ENCODE peak calls at places on chromosome 17, in five cellular contexts. K is IMR-90, X is GM12891, Q is right lobe of liver, U is HCT116. O is an unnamed sample.

GRCh38 chr17:57135748-57136342 is 50.8 kb downstream of the AKAP1 start:
- DNase-seq in K (no peak), X (no peak), Q (no peak), U (no peak), O (no peak)

GRCh38 chr17:80513892-80514291 is 30.7 kb upstream of the RPTOR start:
- DNase-seq in K (peak), X (no peak), Q (no peak), U (no peak), O (peak)

GRCh38 chr17:80152057-80152831 is 5.3 kb upstream of the EIF4A3 start:
- DNase-seq in K (peak), X (no peak), Q (no peak), U (no peak), O (no peak)

GRCh38 chr17:82269138-82269881 is 4.2 kb downstream of the CSNK1D start:
- DNase-seq in K (no peak), X (no peak), Q (no peak), U (no peak), O (no peak)

GRCh38 chr17:77323413-77324171 is 182.8 kb downstream of the SEC14L1 start:
- DNase-seq in K (peak), X (no peak), Q (peak), U (no peak), O (no peak)

GRCh38 chr17:15945493-15946209 is 721 bp downstream of the ADORA2B start:
- DNase-seq in K (peak), X (no peak), Q (no peak), U (no peak), O (no peak)

GRCh38 chr17:58320163-58320558 is 8.4 kb downstream of the TSPOAP1 start:
- DNase-seq in K (no peak), X (no peak), Q (peak), U (no peak), O (no peak)

GRCh38 chr17:6677158-6677831 is 25.7 kb downstream of the C17orf100 start:
- DNase-seq in K (peak), X (peak), Q (no peak), U (no peak), O (peak)

GRCh38 chr17:17024778-17025300 is 17.4 kb upstream of the MPRIP start:
- DNase-seq in K (no peak), X (no peak), Q (peak), U (no peak), O (no peak)

GRCh38 chr17:39975801-39976200 is 4.8 kb upstream of the PSMD3 start:
- DNase-seq in K (no peak), X (no peak), Q (no peak), U (no peak), O (no peak)

GRCh38 chr17:35088647-35088910 is 25.1 kb upstream of the RFFL start:
- DNase-seq in K (no peak), X (no peak), Q (no peak), U (peak), O (no peak)

GRCh38 chr17:74566132-74566753 is 1.1 kb downstream of the CD300H start:
- DNase-seq in K (no peak), X (no peak), Q (no peak), U (peak), O (peak)

GRCh38 chr17:48993305-48993704 is 3.9 kb upstream of the IGF2BP1 start:
- DNase-seq in K (no peak), X (no peak), Q (no peak), U (no peak), O (no peak)

GRCh38 chr17:58576679-58577367 is 62.4 kb upstream of the MTMR4 start:
- DNase-seq in K (no peak), X (no peak), Q (no peak), U (no peak), O (no peak)

GRCh38 chr17:81392909-81393654 is 2.2 kb upstream of the BAHCC1 start:
- DNase-seq in K (no peak), X (no peak), Q (no peak), U (no peak), O (no peak)

GRCh38 chr17:47401100-47401499 is 77.3 kb downstream of the EFCAB13 start:
- DNase-seq in K (no peak), X (no peak), Q (no peak), U (no peak), O (no peak)

GRCh38 chr17:49557204-49558024 is 18.3 kb upstream of the NXPH3 start:
- DNase-seq in K (peak), X (no peak), Q (no peak), U (peak), O (no peak)

GRCh38 chr17:32523827-32524552 is 37.2 kb downstream of the CDK5R1 start:
- DNase-seq in K (no peak), X (no peak), Q (no peak), U (no peak), O (no peak)

GRCh38 chr17:77127735-77128361 is 12.9 kb upstream of the SEC14L1 start:
- DNase-seq in K (no peak), X (no peak), Q (peak), U (no peak), O (no peak)

GRCh38 chr17:55726440-55726839 is 3.8 kb upstream of the TMEM100 start:
- DNase-seq in K (peak), X (no peak), Q (peak), U (no peak), O (peak)

GRCh38 chr17:51741447-51741846 is 417.1 kb downstream of the CA10 start:
- DNase-seq in K (no peak), X (no peak), Q (no peak), U (no peak), O (no peak)

GRCh38 chr17:57899822-57900221 is 50.0 kb upstream of the MRPS23 start:
- DNase-seq in K (no peak), X (no peak), Q (no peak), U (no peak), O (no peak)

GRCh38 chr17:60269417-60269816 is 119.6 kb downstream of the CA4 start:
- DNase-seq in K (no peak), X (no peak), Q (no peak), U (no peak), O (no peak)

GRCh38 chr17:78417531-78417909 is 39.1 kb downstream of the PGS1 start:
- DNase-seq in K (no peak), X (no peak), Q (no peak), U (no peak), O (no peak)

GRCh38 chr17:10699861-10700260 is 2.5 kb downstream of the ADPRM start:
- DNase-seq in K (no peak), X (no peak), Q (no peak), U (no peak), O (no peak)

GRCh38 chr17:79950711-79951110 is 85.0 kb downstream of the TBC1D16 start:
- DNase-seq in K (no peak), X (no peak), Q (peak), U (no peak), O (no peak)

GRCh38 chr17:72566671-72567484 is 446.1 kb downstream of the SOX9 start:
- DNase-seq in K (no peak), X (no peak), Q (no peak), U (no peak), O (no peak)

GRCh38 chr17:81232616-81233241 is 6.1 kb downstream of the TEPSIN start:
- DNase-seq in K (no peak), X (no peak), Q (no peak), U (no peak), O (no peak)

GRCh38 chr17:11023639-11024479 is 186.0 kb upstream of the PIRT start:
- DNase-seq in K (no peak), X (no peak), Q (no peak), U (no peak), O (no peak)

GRCh38 chr17:30956764-30957374 is 14.0 kb upstream of the RNF135 start:
- DNase-seq in K (no peak), X (no peak), Q (no peak), U (no peak), O (no peak)

GRCh38 chr17:27268394-27269085 is 25.4 kb upstream of the WSB1 start:
- DNase-seq in K (no peak), X (no peak), Q (no peak), U (no peak), O (no peak)

GRCh38 chr17:75096082-75096625 is 8.4 kb downstream of the SLC16A5 start:
- DNase-seq in K (peak), X (no peak), Q (peak), U (peak), O (peak)

GRCh38 chr17:77320501-77321256 is 179.9 kb downstream of the SEC14L1 start:
- DNase-seq in K (no peak), X (no peak), Q (peak), U (no peak), O (no peak)

GRCh38 chr17:28599311-28600184 is 723 bp upstream of the SPAG5 start:
- DNase-seq in K (peak), X (peak), Q (peak), U (peak), O (peak)
- TF ChIP-seq POLR2A in K (peak), X (no peak), Q (peak), U (no peak), O (no peak)

GRCh38 chr17:18087610-18088491 is at the start of gene DRG2:
- DNase-seq in K (peak), X (peak), Q (peak), U (peak), O (peak)
- TF ChIP-seq POLR2A in K (peak), X (peak), Q (no peak), U (peak), O (peak)

GRCh38 chr17:33802349-33803272 is 452.5 kb upstream of the CCL2 start:
- DNase-seq in K (no peak), X (no peak), Q (no peak), U (no peak), O (no peak)
- TF ChIP-seq POLR2A in K (no peak), X (no peak), Q (no peak), U (no peak), O (no peak)

DNA sequence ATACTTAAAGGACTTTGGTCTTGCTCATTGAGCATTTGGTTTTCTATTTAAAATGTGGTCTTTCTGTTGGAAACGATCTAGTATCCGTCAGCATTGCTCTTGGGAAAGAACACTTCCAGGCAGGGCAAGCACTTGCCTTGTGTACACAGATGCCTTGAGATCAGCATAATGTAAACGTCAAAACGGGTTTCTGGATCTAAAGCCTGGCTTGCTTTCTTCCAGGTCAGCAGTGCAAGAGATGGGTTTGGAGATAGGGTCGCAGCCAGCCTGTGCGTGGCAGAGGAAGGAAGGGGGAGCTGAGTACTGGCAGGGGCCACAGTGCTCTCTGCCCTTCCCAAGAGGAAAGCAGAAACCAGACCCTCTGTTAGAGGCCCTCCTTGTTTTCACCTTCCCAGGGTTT is 175.5 kb downstream of the LGALS9B start:
- DNase-seq in K (peak), X (no peak), Q (no peak), U (no peak), O (no peak)
- TF ChIP-seq POLR2A in K (no peak), X (no peak), Q (no peak), U (no peak), O (no peak)

DNA sequence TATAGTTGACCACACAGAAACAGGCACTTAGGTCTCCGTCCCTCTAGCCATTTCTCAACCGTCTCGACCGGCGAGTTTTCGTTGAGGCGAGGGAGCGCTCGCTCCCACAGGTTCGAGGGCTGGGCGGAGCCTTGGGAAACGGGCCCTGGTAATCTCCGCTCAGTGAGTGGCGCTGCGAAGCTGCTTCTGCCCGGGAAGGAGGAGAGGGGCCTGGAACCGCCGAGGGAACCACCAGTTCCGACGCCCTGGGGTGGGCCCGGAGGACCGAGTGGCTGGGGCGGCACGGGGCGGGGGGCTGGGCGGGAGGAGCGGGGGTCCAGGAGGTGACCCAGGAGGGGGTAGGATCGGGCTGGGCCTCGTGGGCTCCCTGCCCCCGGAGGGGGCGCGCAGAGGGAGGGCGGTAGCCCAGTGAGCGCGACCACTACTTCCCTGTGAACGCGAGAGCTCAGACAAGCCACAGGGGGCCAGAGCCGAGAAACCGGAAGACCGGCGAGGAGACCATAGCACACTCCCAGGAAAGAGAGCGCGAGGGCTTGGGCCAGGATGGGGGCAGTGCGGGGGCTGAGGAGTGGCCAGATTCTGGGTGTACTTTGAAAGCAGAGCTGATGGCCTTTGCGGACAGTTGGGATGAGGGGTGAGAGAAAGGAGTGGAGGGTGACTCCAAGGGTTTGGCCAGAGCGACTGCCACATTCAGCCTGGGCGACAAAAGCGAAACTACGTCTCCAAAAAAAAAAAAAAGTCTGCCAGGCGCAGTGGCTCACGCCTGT is 29.9 kb upstream of the ARL4D start:
- DNase-seq in K (peak), X (no peak), Q (peak), U (peak), O (peak)
- TF ChIP-seq POLR2A in K (peak), X (peak), Q (peak), U (no peak), O (peak)

GRCh38 chr17:1229891-1230571 is 40.2 kb upstream of the BHLHA9 start:
- DNase-seq in K (no peak), X (no peak), Q (no peak), U (no peak), O (no peak)

GRCh38 chr17:1227917-1228751 is 42.1 kb upstream of the BHLHA9 start:
- DNase-seq in K (no peak), X (peak), Q (peak), U (no peak), O (no peak)

GRCh38 chr17:1228752-1229353 is 41.4 kb upstream of the BHLHA9 start:
- DNase-seq in K (no peak), X (peak), Q (no peak), U (no peak), O (no peak)

GRCh38 chr17:1231456-1231855 is 38.8 kb upstream of the BHLHA9 start:
- DNase-seq in K (no peak), X (no peak), Q (peak), U (no peak), O (no peak)

GRCh38 chr17:1229354-1229890 is 40.8 kb upstream of the BHLHA9 start:
- DNase-seq in K (no peak), X (peak), Q (peak), U (no peak), O (no peak)
- TF ChIP-seq POLR2A in K (no peak), X (peak), Q (peak), U (no peak), O (no peak)

GRCh38 chr17:76104140-76104895 is 731 bp upstream of the EXOC7 start:
- DNase-seq in K (no peak), X (no peak), Q (peak), U (no peak), O (no peak)

GRCh38 chr17:76107507-76107906 is 3.9 kb upstream of the EXOC7 start:
- DNase-seq in K (no peak), X (no peak), Q (no peak), U (peak), O (no peak)

GRCh38 chr17:76104896-76105231 is 1.3 kb upstream of the EXOC7 start:
- DNase-seq in K (no peak), X (no peak), Q (no peak), U (no peak), O (no peak)

GRCh38 chr17:76102944-76103273 is 678 bp downstream of the EXOC7 start:
- DNase-seq in K (no peak), X (no peak), Q (no peak), U (no peak), O (no peak)

DNA sequence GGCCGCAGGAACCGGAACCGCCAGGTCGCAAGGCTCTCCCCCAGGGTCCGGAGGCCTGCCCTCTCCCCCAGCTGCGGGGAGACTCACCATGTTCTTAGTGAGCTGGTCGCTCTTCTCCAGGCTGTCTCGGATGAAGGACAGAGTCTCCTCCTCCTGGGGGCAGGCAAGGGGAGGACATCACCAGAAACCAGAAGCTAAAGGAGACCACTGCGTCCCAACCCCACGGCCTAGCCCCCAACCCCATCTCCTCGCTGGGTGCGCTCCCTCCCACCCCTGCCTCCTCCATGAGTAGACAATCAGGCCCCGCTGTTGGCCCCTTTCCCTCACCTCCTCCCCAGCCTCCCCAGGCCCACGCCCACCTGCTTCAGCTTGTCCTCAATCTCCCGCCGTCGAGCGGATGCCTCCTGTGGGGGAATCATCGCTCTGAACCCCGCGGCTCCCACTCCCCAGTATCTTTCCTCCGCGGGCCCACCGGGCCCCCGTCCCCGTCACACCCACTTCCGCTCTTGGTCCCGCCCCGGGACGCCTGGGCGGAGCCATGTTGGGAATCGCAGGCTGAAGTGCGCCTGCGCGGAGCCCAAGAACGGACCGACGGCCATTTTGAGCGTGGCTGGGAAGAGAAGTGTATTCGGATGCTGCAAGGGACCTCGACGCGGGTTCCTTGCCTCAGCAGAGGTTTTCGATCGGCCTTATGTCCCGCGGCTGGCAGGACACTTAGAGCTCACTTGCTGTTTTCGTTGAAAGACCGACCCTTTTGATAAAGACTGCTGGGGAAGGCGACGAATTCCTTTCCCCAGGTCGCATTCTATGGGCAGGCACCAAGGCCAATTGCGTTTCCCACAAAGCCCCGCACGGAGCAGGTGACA is at the start of gene EXOC7:
- DNase-seq in K (peak), X (peak), Q (peak), U (peak), O (peak)
- TF ChIP-seq POLR2A in K (peak), X (peak), Q (peak), U (peak), O (peak)

O was measured in H54.